ENCODE peak calls at places on chromosomes 4 and X, in six cellular contexts. J, M, L, Y, V and I are unnamed samples.
A peak's percentile ranks its signal among the peaks of the same experiment; 100 is the strongest.

GRCh38 chr4:78683352-78683751 is 92.8 kb upstream of the BMP2K start:
- DNase-seq in J (no peak), M (no peak), L (no peak), Y (no peak), V (no peak), I (no peak)

GRCh38 chrX:131827935-131828334 is 195.2 kb upstream of the STK26 start:
- DNase-seq in J (no peak), M (no peak), L (no peak), Y (no peak), V (peak; percentile 44), I (peak; percentile 41)

GRCh38 chrX:619812-620493 is 10.6 kb upstream of the SHOX start:
- DNase-seq in J (no peak), M (no peak), L (no peak), Y (no peak), V (no peak), I (no peak)

GRCh38 chr4:53380221-53380620 is 2.8 kb downstream of the FIP1L1 start:
- DNase-seq in J (no peak), M (no peak), L (no peak), Y (no peak), V (no peak), I (peak; percentile 32)

GRCh38 chrX:106952988-106953387 is 32.8 kb downstream of the CLDN2 start:
- DNase-seq in J (no peak), M (no peak), L (no peak), Y (no peak), V (no peak), I (peak; percentile 19)

GRCh38 chrX:155086202-155086840 is 15.0 kb downstream of the BRCC3 start:
- DNase-seq in J (no peak), M (peak; percentile 35), L (peak; percentile 7), Y (peak; percentile 13), V (no peak), I (peak; percentile 38)

GRCh38 chr4:109319684-109320083 is 17.2 kb upstream of the COL25A1 start:
- DNase-seq in J (no peak), M (no peak), L (no peak), Y (no peak), V (no peak), I (no peak)

GRCh38 chrX:112840382-112841113 is at the start of gene AMOT:
- DNase-seq in J (no peak), M (peak; percentile 84), L (peak; percentile 89), Y (peak; percentile 42), V (peak; percentile 66), I (peak; percentile 82)

GRCh38 chr4:102807345-102807744 is 20.0 kb downstream of the UBE2D3 start:
- DNase-seq in J (peak; percentile 5), M (no peak), L (no peak), Y (no peak), V (no peak), I (no peak)

GRCh38 chrX:77597090-77597489 is 149.9 kb downstream of the FGF16 start:
- DNase-seq in J (no peak), M (no peak), L (no peak), Y (no peak), V (no peak), I (peak; percentile 42)

GRCh38 chrX:106802388-106803275 is at the start of gene TBC1D8B:
- DNase-seq in J (peak; percentile 12), M (peak; percentile 86), L (peak; percentile 80), Y (peak; percentile 16), V (peak; percentile 61), I (peak; percentile 92)